ENCODE peak calls at places on chromosomes 4 and X, in four cellular contexts. One of them, this sample, is unnamed.

GRCh38 chr4:6391852-6392188 is 80.6 kb downstream of the PPP2R2C start:
- DNase-seq in HepG2: no peak
- DNase-seq in K562: no peak
- DNase-seq in A549: peak; percentile 13
- DNase-seq in this sample: no peak

GRCh38 chrX:130975947-130976346 is 72.9 kb upstream of the ENOX2 start:
- DNase-seq in K562: peak; percentile 37
- DNase-seq in A549: peak; percentile 57
- DNase-seq in HepG2: peak; percentile 24
- DNase-seq in this sample: peak; percentile 27

GRCh38 chr4:153131478-153132069 is 72.7 kb upstream of the TRIM2 start:
- DNase-seq in HepG2: no peak
- DNase-seq in K562: no peak
- DNase-seq in A549: no peak
- DNase-seq in this sample: no peak

GRCh38 chr4:151227731-151228130 is 49.2 kb upstream of the PRSS48 start:
- DNase-seq in HepG2: no peak
- DNase-seq in A549: peak; percentile 33
- DNase-seq in K562: no peak
- DNase-seq in this sample: no peak

GRCh38 chrX:150366951-150367545 is 3.9 kb downstream of the MAMLD1 start:
- DNase-seq in K562: no peak
- DNase-seq in A549: peak; percentile 77
- DNase-seq in HepG2: no peak
- DNase-seq in this sample: no peak

GRCh38 chr4:80462537-80463207 is 127.1 kb downstream of the CFAP299 start:
- DNase-seq in A549: no peak
- DNase-seq in K562: no peak
- DNase-seq in HepG2: no peak
- DNase-seq in this sample: no peak

GRCh38 chr4:152577708-152578421 is 42.0 kb upstream of the FBXW7 start:
- DNase-seq in HepG2: no peak
- DNase-seq in A549: no peak
- DNase-seq in K562: no peak
- DNase-seq in this sample: no peak

GRCh38 chr4:42142586-42142985 is 9.9 kb downstream of the BEND4 start:
- DNase-seq in K562: no peak
- DNase-seq in A549: no peak
- DNase-seq in HepG2: no peak
- DNase-seq in this sample: no peak

GRCh38 chr4:56723201-56723605 is 42.1 kb upstream of the HOPX start:
- DNase-seq in K562: no peak
- DNase-seq in HepG2: no peak
- DNase-seq in A549: no peak
- DNase-seq in this sample: no peak

GRCh38 chrX:12741416-12741815 is 49.8 kb upstream of the PRPS2 start:
- DNase-seq in K562: no peak
- DNase-seq in A549: no peak
- DNase-seq in HepG2: no peak
- DNase-seq in this sample: no peak

GRCh38 chrX:120459313-120459712 is 9.8 kb downstream of the LAMP2 start:
- DNase-seq in A549: no peak
- DNase-seq in HepG2: no peak
- DNase-seq in K562: no peak
- DNase-seq in this sample: no peak

GRCh38 chr4:72948080-72948479 is 121.4 kb downstream of the COX18 start:
- DNase-seq in A549: no peak
- DNase-seq in HepG2: no peak
- DNase-seq in K562: no peak
- DNase-seq in this sample: no peak

GRCh38 chrX:104921606-104922205 is 298.8 kb downstream of the TEX13A start:
- DNase-seq in A549: no peak
- DNase-seq in HepG2: no peak
- DNase-seq in K562: no peak
- DNase-seq in this sample: no peak

GRCh38 chr4:121711263-121712000 is 14.7 kb upstream of the ANXA5 start:
- DNase-seq in A549: peak; percentile 74
- DNase-seq in K562: peak; percentile 64
- DNase-seq in HepG2: peak; percentile 70
- DNase-seq in this sample: peak; percentile 83

GRCh38 chrX:22999696-23000223 is at the start of gene DDX53:
- DNase-seq in A549: no peak
- DNase-seq in K562: peak; percentile 64
- DNase-seq in HepG2: no peak
- DNase-seq in this sample: peak; percentile 10

GRCh38 chr4:99664703-99665102 is 7.1 kb upstream of the C4orf54 start:
- DNase-seq in HepG2: no peak
- DNase-seq in K562: no peak
- DNase-seq in A549: no peak
- DNase-seq in this sample: no peak

GRCh38 chrX:109840585-109840984 is 107.5 kb upstream of the ACSL4 start:
- DNase-seq in K562: peak; percentile 51
- DNase-seq in A549: peak; percentile 69
- DNase-seq in HepG2: peak; percentile 17
- DNase-seq in this sample: no peak

GRCh38 chrX:154019633-154020499 is at the start of gene IRAK1:
- DNase-seq in A549: peak; percentile 60
- DNase-seq in K562: peak; percentile 86
- DNase-seq in HepG2: no peak
- DNase-seq in this sample: peak; percentile 34

GRCh38 chr4:108029731-108030130 is 40.0 kb downstream of the HADH start:
- DNase-seq in K562: no peak
- DNase-seq in A549: no peak
- DNase-seq in HepG2: no peak
- DNase-seq in this sample: no peak

GRCh38 chrX:97672138-97672537 is 788.4 kb downstream of the RPA4 start:
- DNase-seq in HepG2: no peak
- DNase-seq in K562: no peak
- DNase-seq in A549: no peak
- DNase-seq in this sample: no peak

GRCh38 chrX:42615161-42615563 is 162.8 kb downstream of the PPP1R2C start:
- DNase-seq in A549: peak; percentile 17
- DNase-seq in HepG2: no peak
- DNase-seq in K562: no peak
- DNase-seq in this sample: peak; percentile 36

GRCh38 chrX:49995021-49995731 is 72.8 kb downstream of the CLCN5 start:
- DNase-seq in K562: no peak
- DNase-seq in A549: peak; percentile 37
- DNase-seq in HepG2: peak; percentile 30
- DNase-seq in this sample: no peak

GRCh38 chr4:145283909-145284308 is 103.5 kb upstream of the OTUD4 start:
- DNase-seq in K562: no peak
- DNase-seq in HepG2: no peak
- DNase-seq in A549: no peak
- DNase-seq in this sample: no peak

GRCh38 chr4:158161561-158162354 is 11.1 kb downstream of the GASK1B start:
- DNase-seq in HepG2: no peak
- DNase-seq in A549: peak; percentile 64
- DNase-seq in K562: no peak
- DNase-seq in this sample: no peak

GRCh38 chr4:48945981-48946380 is 39.4 kb upstream of the OCIAD2 start:
- DNase-seq in K562: no peak
- DNase-seq in A549: no peak
- DNase-seq in HepG2: no peak
- DNase-seq in this sample: no peak

GRCh38 chr4:147639388-147639787 is 22.2 kb downstream of the TMEM184C start:
- DNase-seq in A549: no peak
- DNase-seq in HepG2: no peak
- DNase-seq in K562: no peak
- DNase-seq in this sample: no peak

GRCh38 chr4:169993531-169993930 is 32.7 kb downstream of the MFAP3L start:
- DNase-seq in K562: no peak
- DNase-seq in A549: no peak
- DNase-seq in HepG2: no peak
- DNase-seq in this sample: no peak

GRCh38 chr4:6196324-6196723 is 4.0 kb downstream of the JAKMIP1 start:
- DNase-seq in K562: no peak
- DNase-seq in HepG2: no peak
- DNase-seq in A549: no peak
- DNase-seq in this sample: no peak

GRCh38 chrX:49060914-49061313 is 2.1 kb downstream of the CCDC120 start:
- DNase-seq in A549: no peak
- DNase-seq in HepG2: no peak
- DNase-seq in K562: no peak
- DNase-seq in this sample: no peak

GRCh38 chr4:142815834-142816233 is 30.3 kb downstream of the INPP4B start:
- DNase-seq in HepG2: no peak
- DNase-seq in A549: peak; percentile 23
- DNase-seq in K562: no peak
- DNase-seq in this sample: no peak

GRCh38 chr4:142809559-142809958 is 36.5 kb downstream of the INPP4B start:
- DNase-seq in K562: no peak
- DNase-seq in HepG2: no peak
- DNase-seq in A549: no peak
- DNase-seq in this sample: no peak

GRCh38 chr4:142811034-142811433 is 35.1 kb downstream of the INPP4B start:
- DNase-seq in A549: no peak
- DNase-seq in HepG2: no peak
- DNase-seq in K562: no peak
- DNase-seq in this sample: no peak

GRCh38 chr4:142813388-142813787 is 32.7 kb downstream of the INPP4B start:
- DNase-seq in HepG2: no peak
- DNase-seq in A549: no peak
- DNase-seq in K562: no peak
- DNase-seq in this sample: no peak

GRCh38 chr4:142812091-142812490 is 34.0 kb downstream of the INPP4B start:
- DNase-seq in K562: no peak
- DNase-seq in A549: no peak
- DNase-seq in HepG2: no peak
- DNase-seq in this sample: no peak
- TF ChIP-seq HMGXB4 in K562: no peak
- TF ChIP-seq HMGXB4 in A549: no peak
- TF ChIP-seq HMGXB4 in HepG2: no peak
- TF ChIP-seq HMGXB4 in this sample: no peak

GRCh38 chr4:13540446-13541175 is 3.7 kb downstream of the NKX3-2 start:
- DNase-seq in A549: no peak
- DNase-seq in K562: no peak
- DNase-seq in HepG2: no peak
- DNase-seq in this sample: no peak

GRCh38 chr4:13541176-13541604 is 3.1 kb downstream of the NKX3-2 start:
- DNase-seq in K562: no peak
- DNase-seq in HepG2: no peak
- DNase-seq in A549: no peak
- DNase-seq in this sample: no peak

GRCh38 chr4:13543091-13543581 is 1.2 kb downstream of the NKX3-2 start:
- DNase-seq in K562: no peak
- DNase-seq in A549: no peak
- DNase-seq in HepG2: no peak
- DNase-seq in this sample: no peak

GRCh38 chr4:13542577-13543042 is 1.7 kb downstream of the NKX3-2 start:
- DNase-seq in K562: no peak
- DNase-seq in A549: no peak
- DNase-seq in HepG2: no peak
- DNase-seq in this sample: no peak

DNA sequence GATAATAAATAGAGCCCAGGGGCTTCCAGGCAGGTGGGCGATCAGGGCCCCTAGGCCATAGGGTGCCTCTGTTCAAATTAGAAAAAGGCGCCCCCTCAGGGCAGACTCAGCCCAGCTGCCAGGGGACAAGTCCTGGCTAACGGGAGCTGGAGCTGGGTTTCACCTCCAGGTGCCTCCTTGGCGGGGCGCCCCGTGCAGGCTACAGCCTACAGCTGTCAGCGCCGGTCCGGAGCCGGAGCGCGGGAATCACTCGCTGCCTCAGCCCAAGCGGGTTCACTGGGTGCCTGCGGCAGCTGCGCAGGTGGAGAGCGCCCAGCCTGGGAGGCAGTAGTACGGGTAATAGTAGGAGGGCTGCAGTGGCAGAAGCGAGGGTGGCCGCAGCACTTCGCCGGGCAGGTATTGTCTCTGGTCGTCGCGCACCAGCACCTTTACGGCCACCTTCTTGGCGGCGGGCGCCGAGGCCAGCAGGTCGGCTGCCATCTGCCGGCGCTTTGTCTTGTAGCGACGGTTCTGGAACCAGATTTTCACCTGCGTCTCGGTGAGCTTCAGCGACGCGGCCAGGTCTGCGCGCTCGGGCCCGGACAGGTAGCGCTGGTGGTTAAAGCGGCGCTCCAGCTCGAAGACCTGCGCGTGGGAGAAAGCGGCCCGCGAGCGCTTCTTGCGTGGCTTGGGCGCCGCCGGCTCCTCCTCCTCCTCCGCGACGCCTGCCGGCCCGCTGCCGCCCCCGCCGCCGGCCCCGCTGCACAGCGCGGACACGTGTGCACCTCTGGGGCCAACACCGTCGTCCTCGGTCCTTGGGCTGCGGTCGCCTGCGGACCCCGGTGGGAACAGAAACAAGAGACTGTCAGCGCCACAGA is 2.4 kb downstream of the NKX3-2 start:
- DNase-seq in HepG2: no peak
- DNase-seq in K562: no peak
- DNase-seq in A549: peak; percentile 38
- DNase-seq in this sample: peak; percentile 80
- TF ChIP-seq HMGXB4 in HepG2: no peak
- TF ChIP-seq HMGXB4 in K562: no peak
- TF ChIP-seq HMGXB4 in A549: no peak
- TF ChIP-seq HMGXB4 in this sample: peak; percentile 74

GRCh38 chr4:110152386-110152785 is 46.0 kb downstream of the ELOVL6 start:
- DNase-seq in A549: no peak
- DNase-seq in K562: no peak
- DNase-seq in HepG2: no peak
- DNase-seq in this sample: no peak

GRCh38 chr4:110157580-110157979 is 40.8 kb downstream of the ELOVL6 start:
- DNase-seq in A549: no peak
- DNase-seq in HepG2: no peak
- DNase-seq in K562: no peak
- DNase-seq in this sample: no peak

GRCh38 chr4:110154586-110154985 is 43.8 kb downstream of the ELOVL6 start:
- DNase-seq in A549: no peak
- DNase-seq in HepG2: no peak
- DNase-seq in K562: no peak
- DNase-seq in this sample: no peak

GRCh38 chr4:110156442-110156841 is 42.0 kb downstream of the ELOVL6 start:
- DNase-seq in K562: no peak
- DNase-seq in A549: no peak
- DNase-seq in HepG2: no peak
- DNase-seq in this sample: no peak

GRCh38 chr4:110155632-110156031 is 42.8 kb downstream of the ELOVL6 start:
- DNase-seq in A549: no peak
- DNase-seq in HepG2: no peak
- DNase-seq in K562: no peak
- DNase-seq in this sample: no peak
- TF ChIP-seq HMGXB4 in A549: no peak
- TF ChIP-seq HMGXB4 in HepG2: no peak
- TF ChIP-seq HMGXB4 in K562: no peak
- TF ChIP-seq HMGXB4 in this sample: no peak

DNA sequence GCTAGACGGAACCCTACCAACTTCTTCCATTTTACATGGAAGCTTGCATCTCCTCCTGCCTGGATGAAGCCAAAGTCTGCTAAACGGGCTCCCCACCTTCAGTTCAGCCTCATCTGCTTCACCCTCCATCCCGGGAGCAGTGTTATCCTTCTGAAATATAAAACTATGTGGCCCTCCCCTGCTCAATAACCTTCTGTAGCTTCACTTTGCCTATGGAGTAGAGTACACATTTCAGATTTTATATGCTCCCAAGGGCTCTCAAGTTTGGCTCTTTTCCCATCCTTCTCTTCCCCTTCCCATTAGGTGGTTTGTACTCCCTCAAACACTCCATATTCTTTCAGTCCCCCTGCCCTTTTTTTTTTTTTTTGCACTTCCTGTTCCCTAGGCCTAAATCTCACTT is 115.9 kb upstream of the RAI2 start:
- DNase-seq in K562: no peak
- DNase-seq in A549: no peak
- DNase-seq in HepG2: no peak
- DNase-seq in this sample: no peak
- TF ChIP-seq HMGXB4 in K562: no peak
- TF ChIP-seq HMGXB4 in A549: no peak
- TF ChIP-seq HMGXB4 in HepG2: no peak
- TF ChIP-seq HMGXB4 in this sample: no peak